ENCODE peak calls at places on chromosomes 13 and 19, in six cellular contexts. One of them, this sample, is unnamed. For H3K27me3 and H3K4me1, the result is how much of the 10 kb centered on the place peaks cover.

GRCh38 chr13:95204231-95204765 is 97.0 kb downstream of the ABCC4 start:
- DNase-seq in PC-3: no peak
- DNase-seq in heart right ventricle: no peak
- DNase-seq in fibroblast of lung: no peak
- DNase-seq in RWPE2: no peak
- DNase-seq in tibial nerve: no peak
- DNase-seq in this sample: no peak

GRCh38 chr19:46125447-46125846 is 959 bp upstream of the IGFL3 start:
- DNase-seq in heart right ventricle: no peak
- DNase-seq in tibial nerve: no peak
- DNase-seq in fibroblast of lung: no peak
- DNase-seq in RWPE2: no peak
- DNase-seq in PC-3: no peak
- DNase-seq in this sample: no peak

GRCh38 chr19:17424743-17425365 is 5.0 kb downstream of the MVB12A start:
- DNase-seq in PC-3: peak
- DNase-seq in RWPE2: no peak
- DNase-seq in tibial nerve: no peak
- DNase-seq in heart right ventricle: no peak
- DNase-seq in fibroblast of lung: no peak
- DNase-seq in this sample: no peak

GRCh38 chr13:65932013-65932412 is 1298.1 kb downstream of the PCDH9 start:
- DNase-seq in heart right ventricle: no peak
- DNase-seq in RWPE2: no peak
- DNase-seq in PC-3: no peak
- DNase-seq in tibial nerve: no peak
- DNase-seq in fibroblast of lung: no peak
- DNase-seq in this sample: no peak

GRCh38 chr19:19581391-19581790 is 37.1 kb downstream of the PBX4 start:
- DNase-seq in heart right ventricle: no peak
- DNase-seq in fibroblast of lung: no peak
- DNase-seq in PC-3: no peak
- DNase-seq in tibial nerve: no peak
- DNase-seq in RWPE2: no peak
- DNase-seq in this sample: no peak

GRCh38 chr13:27283906-27284523 is 13.4 kb downstream of the RASL11A start:
- DNase-seq in heart right ventricle: no peak
- DNase-seq in RWPE2: no peak
- DNase-seq in PC-3: peak
- DNase-seq in tibial nerve: no peak
- DNase-seq in fibroblast of lung: peak
- DNase-seq in this sample: no peak

GRCh38 chr13:98556968-98557591 is 19.8 kb downstream of the STK24 start:
- DNase-seq in PC-3: no peak
- DNase-seq in heart right ventricle: no peak
- DNase-seq in tibial nerve: no peak
- DNase-seq in fibroblast of lung: no peak
- DNase-seq in RWPE2: no peak
- DNase-seq in this sample: no peak

GRCh38 chr19:13095934-13096890 is 6.4 kb downstream of the LYL1 start:
- DNase-seq in tibial nerve: no peak
- DNase-seq in RWPE2: peak
- DNase-seq in heart right ventricle: no peak
- DNase-seq in PC-3: peak
- DNase-seq in fibroblast of lung: no peak
- DNase-seq in this sample: peak

GRCh38 chr19:28296506-28296905 is 916.4 kb downstream of the UQCRFS1 start:
- DNase-seq in RWPE2: no peak
- DNase-seq in PC-3: no peak
- DNase-seq in fibroblast of lung: no peak
- DNase-seq in tibial nerve: no peak
- DNase-seq in heart right ventricle: no peak
- DNase-seq in this sample: no peak

GRCh38 chr19:29841209-29841558 is 29.4 kb downstream of the CCNE1 start:
- DNase-seq in fibroblast of lung: no peak
- DNase-seq in tibial nerve: no peak
- DNase-seq in heart right ventricle: no peak
- DNase-seq in RWPE2: no peak
- DNase-seq in PC-3: peak
- DNase-seq in this sample: no peak

GRCh38 chr13:107421028-107421427 is 794.3 kb downstream of the LIG4 start:
- DNase-seq in RWPE2: no peak
- DNase-seq in fibroblast of lung: peak
- DNase-seq in tibial nerve: no peak
- DNase-seq in PC-3: peak
- DNase-seq in heart right ventricle: no peak
- DNase-seq in this sample: no peak

DNA sequence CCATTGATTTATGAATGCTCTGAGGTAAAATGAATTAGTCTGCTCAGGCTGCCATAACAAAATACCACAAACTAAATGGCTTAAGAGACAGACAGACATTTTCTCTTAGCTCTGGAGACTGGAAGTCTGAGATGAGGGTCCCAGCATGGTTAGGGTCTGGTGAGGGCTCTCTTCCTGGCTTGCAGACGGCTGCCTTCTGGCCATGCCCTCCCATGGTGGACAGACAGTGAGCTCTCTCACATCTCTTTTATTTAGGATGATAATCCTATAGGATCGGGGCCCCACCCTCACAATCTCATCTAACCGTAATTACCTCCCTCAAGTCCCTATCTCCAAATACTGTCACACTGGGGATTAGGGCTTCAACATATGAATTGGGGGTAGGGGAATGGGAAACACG is 47.1 kb downstream of the HSPH1 start:
- DNase-seq in tibial nerve: no peak
- DNase-seq in RWPE2: no peak
- DNase-seq in heart right ventricle: no peak
- DNase-seq in fibroblast of lung: no peak
- DNase-seq in PC-3: no peak
- DNase-seq in this sample: no peak
- H3K27me3 ChIP-seq in tibial nerve: under half
- H3K27me3 ChIP-seq in RWPE2: under half
- H3K27me3 ChIP-seq in heart right ventricle: under half
- H3K27me3 ChIP-seq in fibroblast of lung: under half
- H3K27me3 ChIP-seq in PC-3: half or more
- H3K27me3 ChIP-seq in this sample: under half

GRCh38 chr19:37468961-37469777 is at the start of gene ZNF570:
- DNase-seq in fibroblast of lung: peak
- DNase-seq in heart right ventricle: peak
- DNase-seq in tibial nerve: peak
- DNase-seq in RWPE2: peak
- DNase-seq in PC-3: peak
- DNase-seq in this sample: peak

GRCh38 chr19:37466798-37467607 is at the start of gene ZNF569:
- DNase-seq in RWPE2: peak
- DNase-seq in fibroblast of lung: peak
- DNase-seq in heart right ventricle: peak
- DNase-seq in tibial nerve: peak
- DNase-seq in PC-3: peak
- DNase-seq in this sample: peak

GRCh38 chr19:37472165-37472564 is 3.0 kb downstream of the ZNF570 start:
- DNase-seq in heart right ventricle: no peak
- DNase-seq in fibroblast of lung: no peak
- DNase-seq in tibial nerve: no peak
- DNase-seq in PC-3: no peak
- DNase-seq in RWPE2: no peak
- DNase-seq in this sample: no peak

GRCh38 chr19:37467608-37468090 is 405 bp upstream of the ZNF569 start:
- DNase-seq in heart right ventricle: peak
- DNase-seq in RWPE2: no peak
- DNase-seq in tibial nerve: no peak
- DNase-seq in fibroblast of lung: no peak
- DNase-seq in PC-3: no peak
- DNase-seq in this sample: no peak

DNA sequence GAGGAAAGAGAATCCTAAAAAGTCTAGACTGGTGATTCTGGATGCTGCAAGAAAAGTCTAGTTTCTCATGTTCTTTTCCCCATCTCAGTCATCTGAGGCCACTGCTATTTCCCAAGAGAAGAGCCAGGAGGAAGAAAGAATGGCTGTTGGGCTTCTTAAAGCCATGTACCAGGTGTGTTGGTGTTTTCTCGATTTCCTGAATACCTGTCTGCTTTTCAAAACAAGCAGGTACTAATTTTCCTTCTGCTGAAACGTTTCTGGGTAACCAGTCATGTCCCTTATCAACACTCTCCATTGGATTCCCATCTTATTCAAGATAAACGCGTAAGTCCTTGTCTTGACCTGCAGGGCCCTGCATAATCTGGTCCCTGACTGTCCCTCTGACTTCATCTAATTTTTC is 1.1 kb downstream of the ZNF570 start:
- DNase-seq in tibial nerve: no peak
- DNase-seq in PC-3: no peak
- DNase-seq in fibroblast of lung: no peak
- DNase-seq in RWPE2: no peak
- DNase-seq in heart right ventricle: no peak
- DNase-seq in this sample: no peak
- H3K4me3 ChIP-seq in tibial nerve: peak
- H3K4me3 ChIP-seq in PC-3: no peak
- H3K4me3 ChIP-seq in fibroblast of lung: peak
- H3K4me3 ChIP-seq in RWPE2: peak
- H3K4me3 ChIP-seq in heart right ventricle: peak
- H3K4me3 ChIP-seq in this sample: peak

DNA sequence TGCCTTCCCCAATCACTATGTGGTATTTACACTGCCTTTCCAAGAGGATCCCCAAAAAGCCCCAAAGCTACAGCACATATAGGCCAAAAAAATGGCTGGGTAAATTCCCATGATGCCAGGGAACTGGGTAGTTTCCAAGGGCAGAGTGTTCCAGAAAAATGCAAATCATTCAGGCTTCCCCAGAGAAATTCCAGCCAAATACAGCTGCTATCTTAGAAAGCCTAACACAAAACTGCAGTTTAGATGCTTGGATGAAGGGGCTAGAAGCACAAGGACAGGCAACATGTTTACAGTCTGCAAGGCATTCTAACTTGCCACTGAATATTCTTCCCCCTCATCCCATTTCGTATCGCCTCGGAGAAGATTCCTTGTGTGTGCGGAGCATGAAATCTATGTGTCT is 6.2 kb downstream of the FOXO1 start:
- DNase-seq in fibroblast of lung: no peak
- DNase-seq in RWPE2: no peak
- DNase-seq in tibial nerve: no peak
- DNase-seq in PC-3: no peak
- DNase-seq in heart right ventricle: no peak
- DNase-seq in this sample: no peak
- H3K4me1 ChIP-seq in fibroblast of lung: under half
- H3K4me1 ChIP-seq in RWPE2: under half
- H3K4me1 ChIP-seq in tibial nerve: under half
- H3K4me1 ChIP-seq in PC-3: under half
- H3K4me1 ChIP-seq in heart right ventricle: half or more
- H3K4me1 ChIP-seq in this sample: under half

GRCh38 chr19:38387550-38388309 is at the start of gene GGN:
- DNase-seq in heart right ventricle: peak
- DNase-seq in RWPE2: peak
- DNase-seq in tibial nerve: peak
- DNase-seq in fibroblast of lung: peak
- DNase-seq in PC-3: peak
- DNase-seq in this sample: peak

GRCh38 chr19:38389957-38390924 is 1.7 kb downstream of the SPRED3 start:
- DNase-seq in fibroblast of lung: no peak
- DNase-seq in RWPE2: no peak
- DNase-seq in PC-3: no peak
- DNase-seq in tibial nerve: no peak
- DNase-seq in heart right ventricle: no peak
- DNase-seq in this sample: no peak

GRCh38 chr19:38388310-38389100 is at the start of gene SPRED3:
- DNase-seq in RWPE2: no peak
- DNase-seq in tibial nerve: no peak
- DNase-seq in PC-3: peak
- DNase-seq in fibroblast of lung: peak
- DNase-seq in heart right ventricle: no peak
- DNase-seq in this sample: no peak

GRCh38 chr19:38386968-38387549 is 775 bp downstream of the GGN start:
- DNase-seq in heart right ventricle: no peak
- DNase-seq in fibroblast of lung: peak
- DNase-seq in PC-3: no peak
- DNase-seq in tibial nerve: peak
- DNase-seq in RWPE2: no peak
- DNase-seq in this sample: no peak

GRCh38 chr19:38389101-38389925 is 816 bp downstream of the SPRED3 start:
- DNase-seq in RWPE2: no peak
- DNase-seq in heart right ventricle: no peak
- DNase-seq in PC-3: peak
- DNase-seq in fibroblast of lung: peak
- DNase-seq in tibial nerve: no peak
- DNase-seq in this sample: no peak
- H3K27me3 ChIP-seq in RWPE2: under half
- H3K27me3 ChIP-seq in heart right ventricle: half or more
- H3K27me3 ChIP-seq in PC-3: under half
- H3K27me3 ChIP-seq in fibroblast of lung: under half
- H3K27me3 ChIP-seq in tibial nerve: under half
- H3K27me3 ChIP-seq in this sample: under half

GRCh38 chr19:40599331-40600085 is 1.7 kb upstream of the LTBP4 start:
- DNase-seq in RWPE2: no peak
- DNase-seq in heart right ventricle: peak
- DNase-seq in tibial nerve: no peak
- DNase-seq in PC-3: peak
- DNase-seq in fibroblast of lung: peak
- DNase-seq in this sample: peak
- H3K4me3 ChIP-seq in RWPE2: no peak
- H3K4me3 ChIP-seq in heart right ventricle: peak
- H3K4me3 ChIP-seq in tibial nerve: peak
- H3K4me3 ChIP-seq in PC-3: peak
- H3K4me3 ChIP-seq in fibroblast of lung: no peak
- H3K4me3 ChIP-seq in this sample: peak

DNA sequence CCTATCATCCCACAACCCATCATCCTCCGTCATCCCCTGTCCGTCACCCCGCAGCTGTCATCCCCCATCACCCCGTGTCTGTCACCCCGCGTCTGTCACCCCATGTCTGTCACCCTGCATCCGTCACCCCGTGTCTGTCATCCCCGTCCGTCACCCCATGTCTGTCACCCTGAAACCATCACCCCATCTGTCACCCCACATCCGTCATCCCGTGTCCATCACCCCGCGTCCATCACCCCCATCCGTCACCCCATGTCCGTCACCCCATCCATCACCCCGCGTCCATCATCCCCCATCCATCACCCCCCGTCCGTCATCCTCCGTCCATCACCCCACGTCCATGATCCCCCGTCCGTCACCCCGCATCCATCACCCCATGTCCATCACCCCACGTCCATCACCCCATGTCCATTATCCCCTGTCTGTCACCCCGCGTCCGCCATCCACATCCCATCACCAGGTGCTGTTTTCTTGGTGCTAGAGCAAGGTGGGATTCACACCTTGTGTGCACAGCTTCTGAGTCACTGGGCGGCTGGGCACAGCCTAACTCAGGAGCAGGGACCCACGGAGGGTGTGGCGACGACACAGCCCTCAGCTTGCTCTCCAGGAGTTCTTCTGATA is 24.2 kb downstream of the RASA3 start:
- DNase-seq in heart right ventricle: no peak
- DNase-seq in tibial nerve: no peak
- DNase-seq in RWPE2: peak
- DNase-seq in fibroblast of lung: no peak
- DNase-seq in PC-3: no peak
- DNase-seq in this sample: peak
- H3K4me1 ChIP-seq in heart right ventricle: under half
- H3K4me1 ChIP-seq in tibial nerve: under half
- H3K4me1 ChIP-seq in RWPE2: under half
- H3K4me1 ChIP-seq in fibroblast of lung: half or more
- H3K4me1 ChIP-seq in PC-3: under half
- H3K4me1 ChIP-seq in this sample: under half

GRCh38 chr19:47895165-47895782 is 9.2 kb upstream of the SULT2A1 start:
- DNase-seq in heart right ventricle: no peak
- DNase-seq in fibroblast of lung: no peak
- DNase-seq in RWPE2: no peak
- DNase-seq in tibial nerve: no peak
- DNase-seq in PC-3: no peak
- DNase-seq in this sample: no peak
- H3K27me3 ChIP-seq in heart right ventricle: under half
- H3K27me3 ChIP-seq in fibroblast of lung: under half
- H3K27me3 ChIP-seq in RWPE2: under half
- H3K27me3 ChIP-seq in tibial nerve: under half
- H3K27me3 ChIP-seq in PC-3: under half
- H3K27me3 ChIP-seq in this sample: under half